ENCODE peak calls at places on chromosomes 16 and 17, in ten cellular contexts. I is GM12865, O is AG04449, A is fibroblast of pulmonary artery, H is esophagus squamous epithelium, M is mucosa of descending colon, B is heart left ventricle, S is prostate gland, P is dorsolateral prefrontal cortex, N is tibial nerve. F is an unnamed sample.

GRCh38 chr16:85492617-85492957 is 120.5 kb upstream of the GSE1 start:
- DNase-seq in I (peak), O (no peak), A (no peak), H (no peak), M (no peak), B (no peak), S (no peak), P (no peak), N (no peak), F (no peak)

GRCh38 chr17:39867891-39868553 is at the start of gene ZPBP2:
- DNase-seq in I (peak), O (no peak), A (no peak), H (no peak), M (no peak), B (no peak), S (no peak), P (no peak), N (no peak), F (no peak)

GRCh38 chr16:65600629-65601028 is 478.8 kb upstream of the CDH11 start:
- DNase-seq in I (no peak), O (no peak), A (no peak), H (no peak), M (no peak), B (no peak), S (no peak), P (no peak), N (no peak), F (no peak)

GRCh38 chr17:79777166-79777843 is 643 bp upstream of the CBX2 start:
- DNase-seq in I (peak), O (no peak), A (peak), H (no peak), M (no peak), B (peak), S (no peak), P (no peak), N (no peak), F (no peak)

GRCh38 chr17:3888343-3889171 is 4.3 kb downstream of the CAMKK1 start:
- DNase-seq in I (no peak), O (peak), A (peak), H (no peak), M (peak), B (peak), S (peak), P (peak), N (peak), F (peak)

GRCh38 chr17:44384823-44385286 is 4.6 kb downstream of the ITGA2B start:
- DNase-seq in I (no peak), O (no peak), A (no peak), H (no peak), M (peak), B (no peak), S (no peak), P (no peak), N (no peak), F (no peak)

GRCh38 chr16:61042736-61043135 is 993.5 kb downstream of the CDH8 start:
- DNase-seq in I (no peak), O (no peak), A (no peak), H (no peak), M (no peak), B (no peak), S (no peak), P (no peak), N (no peak), F (no peak)

GRCh38 chr17:38401459-38401858 is 26.8 kb upstream of the ARHGAP23 start:
- DNase-seq in I (no peak), O (no peak), A (no peak), H (no peak), M (no peak), B (no peak), S (no peak), P (no peak), N (no peak), F (peak)

GRCh38 chr17:43671755-43672502 is 10.2 kb upstream of the MEOX1 start:
- DNase-seq in I (no peak), O (no peak), A (no peak), H (no peak), M (no peak), B (no peak), S (no peak), P (no peak), N (no peak), F (no peak)

GRCh38 chr17:32873114-32873513 is 3.8 kb downstream of the MYO1D start:
- DNase-seq in I (no peak), O (no peak), A (no peak), H (no peak), M (no peak), B (no peak), S (no peak), P (no peak), N (no peak), F (no peak)

GRCh38 chr16:82138478-82139285 is 31.3 kb downstream of the MPHOSPH6 start:
- DNase-seq in I (no peak), O (no peak), A (no peak), H (no peak), M (no peak), B (no peak), S (no peak), P (no peak), N (no peak), F (no peak)

GRCh38 chr17:53571342-53571741 is 251.4 kb upstream of the KIF2B start:
- DNase-seq in I (no peak), O (no peak), A (peak), H (no peak), M (no peak), B (no peak), S (no peak), P (no peak), N (no peak), F (no peak)

GRCh38 chr16:31215287-31216115 is 1.4 kb downstream of the PYDC1 start:
- DNase-seq in I (no peak), O (no peak), A (peak), H (no peak), M (peak), B (peak), S (peak), P (peak), N (no peak), F (no peak)

GRCh38 chr16:20300312-20301097 is 26.8 kb downstream of the GP2 start:
- DNase-seq in I (peak), O (no peak), A (peak), H (no peak), M (peak), B (no peak), S (peak), P (peak), N (no peak), F (no peak)

GRCh38 chr17:9239260-9239820 is 218.0 kb downstream of the NTN1 start:
- DNase-seq in I (no peak), O (no peak), A (no peak), H (no peak), M (peak), B (peak), S (no peak), P (no peak), N (no peak), F (no peak)

GRCh38 chr16:67544329-67544841 is 15.8 kb downstream of the RIPOR1 start:
- DNase-seq in I (no peak), O (no peak), A (no peak), H (no peak), M (no peak), B (no peak), S (no peak), P (no peak), N (no peak), F (no peak)

GRCh38 chr16:87847785-87848675 is 21.3 kb downstream of the SLC7A5 start:
- DNase-seq in I (no peak), O (no peak), A (no peak), H (no peak), M (no peak), B (no peak), S (no peak), P (peak), N (no peak), F (no peak)

GRCh38 chr17:44776628-44777393 is 18.0 kb downstream of the ADAM11 start:
- DNase-seq in I (no peak), O (no peak), A (no peak), H (no peak), M (no peak), B (peak), S (no peak), P (no peak), N (no peak), F (no peak)

GRCh38 chr17:60615840-60616239 is 15.8 kb downstream of the PPM1D start:
- DNase-seq in I (no peak), O (no peak), A (no peak), H (no peak), M (no peak), B (no peak), S (no peak), P (no peak), N (no peak), F (no peak)

GRCh38 chr17:45283711-45284110 is 21.8 kb upstream of the SPATA32 start:
- DNase-seq in I (no peak), O (no peak), A (no peak), H (no peak), M (no peak), B (no peak), S (no peak), P (no peak), N (no peak), F (peak)

GRCh38 chr17:67390646-67391480 is 13.8 kb downstream of the PITPNC1 start:
- DNase-seq in I (peak), O (peak), A (peak), H (no peak), M (peak), B (no peak), S (peak), P (peak), N (no peak), F (no peak)

GRCh38 chr16:88472637-88473205 is 19.6 kb downstream of the ZFPM1 start:
- DNase-seq in I (no peak), O (no peak), A (no peak), H (no peak), M (no peak), B (peak), S (no peak), P (no peak), N (no peak), F (no peak)

GRCh38 chr17:75874323-75875181 is 3.8 kb downstream of the TRIM47 start:
- DNase-seq in I (no peak), O (no peak), A (no peak), H (no peak), M (no peak), B (no peak), S (no peak), P (no peak), N (no peak), F (no peak)

GRCh38 chr16:1117169-1117900 is 21.3 kb upstream of the C1QTNF8 start:
- DNase-seq in I (no peak), O (no peak), A (no peak), H (no peak), M (no peak), B (no peak), S (no peak), P (no peak), N (no peak), F (no peak)
- H3K4me3 ChIP-seq in I (no peak), O (no peak), A (no peak), H (no peak), M (no peak), B (no peak), S (no peak), P (no peak), N (no peak), F (no peak)

DNA sequence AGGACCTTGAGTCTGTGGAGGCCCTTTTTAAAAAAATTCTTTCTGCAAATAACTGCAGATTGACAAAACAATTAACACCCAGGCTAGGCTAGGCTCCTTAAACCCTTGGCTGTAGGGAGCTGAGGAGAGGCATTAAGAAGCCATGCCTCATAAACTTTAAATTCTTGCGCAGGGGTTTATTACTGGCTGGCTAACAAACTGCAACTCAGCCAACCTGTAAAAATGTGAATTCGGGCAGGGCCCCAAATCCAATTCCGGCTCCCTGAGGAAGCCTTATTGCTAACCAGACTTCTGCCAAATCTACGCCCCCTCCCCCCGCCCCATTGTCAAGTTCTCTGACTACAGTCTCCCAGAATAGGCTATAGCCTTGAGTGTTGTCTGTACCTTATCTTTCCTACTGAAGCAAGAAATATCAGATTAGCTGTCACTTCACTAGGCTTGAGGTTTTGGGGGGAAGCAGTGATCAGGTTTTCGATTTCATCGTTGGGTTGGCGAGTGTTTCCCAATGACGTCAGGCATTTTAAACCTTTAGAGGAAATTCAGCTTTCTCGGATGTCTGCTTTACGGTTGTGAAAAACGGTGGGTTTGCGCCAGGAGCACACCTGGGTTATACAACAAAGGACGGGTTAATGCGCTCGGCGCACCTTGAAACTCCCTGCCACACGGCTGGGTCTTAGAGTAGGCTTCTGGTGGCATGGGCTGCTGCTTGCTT is 2.0 kb downstream of the CDH3 start:
- DNase-seq in I (peak), O (no peak), A (no peak), H (no peak), M (no peak), B (no peak), S (peak), P (no peak), N (no peak), F (no peak)
- H3K4me3 ChIP-seq in I (no peak), O (no peak), A (no peak), H (peak), M (no peak), B (no peak), S (no peak), P (no peak), N (no peak), F (no peak)

GRCh38 chr17:7221281-7222092 is 1.7 kb downstream of the ACADVL start:
- DNase-seq in I (no peak), O (no peak), A (no peak), H (no peak), M (no peak), B (no peak), S (no peak), P (no peak), N (no peak), F (no peak)
- H3K4me3 ChIP-seq in I (no peak), O (peak), A (no peak), H (peak), M (no peak), B (peak), S (peak), P (peak), N (no peak), F (no peak)

GRCh38 chr17:78007655-78008054 is 49.2 kb downstream of the TNRC6C start:
- DNase-seq in I (no peak), O (no peak), A (no peak), H (no peak), M (no peak), B (no peak), S (no peak), P (no peak), N (no peak), F (no peak)
- H3K4me3 ChIP-seq in I (no peak), O (no peak), A (no peak), H (no peak), M (no peak), B (no peak), S (no peak), P (no peak), N (no peak), F (no peak)

GRCh38 chr16:3461120-3461519 is 17.6 kb downstream of the NAA60 start:
- DNase-seq in I (peak), O (no peak), A (no peak), H (no peak), M (no peak), B (no peak), S (no peak), P (no peak), N (no peak), F (no peak)
- H3K4me3 ChIP-seq in I (no peak), O (no peak), A (no peak), H (no peak), M (no peak), B (no peak), S (no peak), P (no peak), N (no peak), F (no peak)